ENCODE peak calls at places on chromosomes 4 and X, in four cellular contexts. T is foreskin fibroblast, U is AG04450, C is pancreas. A is an unnamed sample.

GRCh38 chr4:182192511-182193181 is 50.6 kb upstream of the TENM3 start:
- DNase-seq in T (peak; percentile 25), U (no peak), C (no peak), A (no peak)

GRCh38 chr4:151315212-151315886 is 10.1 kb downstream of the SH3D19 start:
- DNase-seq in T (no peak), C (no peak), U (no peak), A (no peak)

GRCh38 chrX:102768984-102769761 is 48.6 kb downstream of the GPRASP3 start:
- DNase-seq in U (peak; percentile 65), T (peak; percentile 92), C (peak; percentile 80), A (peak; percentile 89)

GRCh38 chr4:40395908-40396806 is 61.0 kb downstream of the CHRNA9 start:
- DNase-seq in T (peak; percentile 4), U (no peak), C (peak; percentile 96), A (no peak)

GRCh38 chrX:119230850-119231249 is 5.2 kb upstream of the PGRMC1 start:
- DNase-seq in U (no peak), T (no peak), C (no peak), A (peak; percentile 42)

GRCh38 chr4:23876418-23877089 is 13.3 kb downstream of the PPARGC1A start:
- DNase-seq in C (no peak), U (no peak), T (no peak), A (no peak)

GRCh38 chr4:145352438-145353145 is 129.1 kb upstream of the SMAD1 start:
- DNase-seq in T (no peak), U (no peak), C (peak; percentile 52), A (no peak)

GRCh38 chrX:46447384-46447783 is 97.8 kb downstream of the ZNF674 start:
- DNase-seq in T (peak; percentile 45), C (no peak), U (no peak), A (no peak)

GRCh38 chr4:157885785-157886184 is 287.0 kb downstream of the GASK1B start:
- DNase-seq in C (no peak), U (no peak), T (no peak), A (no peak)

DNA sequence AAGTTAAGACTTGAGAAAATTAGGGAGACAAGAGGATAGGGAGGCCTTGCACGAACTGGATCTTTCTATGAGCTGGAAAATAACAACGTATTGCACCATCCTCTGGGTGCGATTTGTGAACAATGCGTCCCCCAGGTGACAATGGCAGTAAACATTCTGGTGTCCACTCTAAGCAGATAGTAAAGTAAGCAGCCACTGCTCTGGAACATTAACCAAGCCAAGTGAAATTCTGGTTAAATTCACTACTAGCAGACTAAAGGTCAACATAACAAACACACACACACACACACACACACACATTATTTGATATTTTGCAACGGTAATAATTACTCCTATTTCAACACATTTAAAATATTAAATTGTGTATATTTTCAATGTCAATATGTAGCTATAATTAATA is 242.2 kb upstream of the DCAF8L1 start:
- DNase-seq in U (no peak), T (no peak), C (no peak), A (no peak)
- TF ChIP-seq CTCF in U (no peak), T (no peak), C (no peak), A (no peak)

GRCh38 chrX:123425471-123425870 is 241.4 kb downstream of the GRIA3 start:
- DNase-seq in C (no peak), T (peak; percentile 48), U (no peak), A (no peak)

GRCh38 chrX:123424546-123424945 is 240.5 kb downstream of the GRIA3 start:
- DNase-seq in T (peak; percentile 74), C (no peak), U (no peak), A (no peak)

GRCh38 chrX:123425904-123426303 is 241.8 kb downstream of the GRIA3 start:
- DNase-seq in T (peak; percentile 79), U (no peak), C (no peak), A (no peak)

DNA sequence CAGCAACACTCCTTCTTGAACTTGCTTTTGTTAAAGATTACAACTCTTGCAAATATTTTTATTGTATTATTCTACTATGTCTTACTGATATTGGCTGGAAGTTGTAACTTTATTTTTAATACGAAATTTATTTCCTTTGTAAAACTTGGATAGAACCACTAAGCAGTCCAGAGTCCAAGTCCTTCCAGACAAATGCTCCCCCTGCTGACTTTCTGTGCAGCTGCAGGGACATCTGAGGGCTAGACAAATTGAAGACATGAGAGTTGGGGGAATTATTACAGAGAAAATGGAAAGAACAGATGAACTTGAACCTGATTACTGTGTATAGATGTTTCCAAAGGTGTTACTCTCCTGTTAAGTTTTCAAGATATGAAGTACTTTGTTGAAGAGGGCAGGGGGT is 238.8 kb downstream of the GRIA3 start:
- DNase-seq in T (peak; percentile 69), C (no peak), U (no peak), A (no peak)
- TF ChIP-seq CTCF in T (peak; percentile 75), C (peak; percentile 59), U (peak; percentile 68), A (peak; percentile 19)

GRCh38 chr4:154332681-154333421 is 158.7 kb downstream of the DCHS2 start:
- DNase-seq in C (no peak), T (peak; percentile 16), U (no peak), A (peak; percentile 77)
- TF ChIP-seq CTCF in C (no peak), T (no peak), U (no peak), A (no peak)

GRCh38 chr4:243407-243806 is 61.9 kb downstream of the ZNF732 start:
- DNase-seq in C (no peak), T (no peak), U (no peak), A (no peak)
- TF ChIP-seq CTCF in C (no peak), T (no peak), U (no peak), A (no peak)

A was measured in activated CD8-positive, alpha-beta T cell treated with anti-CD3 and anti-CD28 coated beads for 36 hours.